ENCODE peak calls at places on chromosome 10, in ten cellular contexts. Q is ovary, C is transverse colon, Z is sigmoid colon, A is A549, Y is GM12878, R is K562, G is stomach, O is upper lobe of left lung, P is HepG2. M is an unnamed sample.

GRCh38 chr10:76350583-76350982 is 919.2 kb downstream of the LRMDA start:
- DNase-seq in Q (no peak), C (no peak), Z (no peak), A (no peak), Y (no peak), R (no peak), G (no peak), O (no peak), P (no peak), M (no peak)

GRCh38 chr10:133015321-133015720 is 72.4 kb upstream of the ADGRA1 start:
- DNase-seq in Q (no peak), C (no peak), Z (no peak), A (no peak), Y (no peak), R (no peak), G (no peak), O (peak; percentile 60), P (no peak), M (no peak)

GRCh38 chr10:99551158-99551557 is 18.4 kb downstream of the NKX2-3 start:
- DNase-seq in Q (no peak), C (peak; percentile 57), Z (peak; percentile 89), A (no peak), Y (no peak), R (no peak), G (no peak), O (no peak), P (no peak), M (no peak)

GRCh38 chr10:84114088-84114667 is 25.1 kb upstream of the GHITM start:
- DNase-seq in Q (no peak), C (no peak), Z (no peak), A (peak; percentile 14), Y (no peak), R (peak; percentile 30), G (no peak), O (no peak), P (peak; percentile 15), M (no peak)

GRCh38 chr10:12539350-12540164 is 190.2 kb downstream of the CAMK1D start:
- DNase-seq in Q (no peak), C (no peak), Z (no peak), A (no peak), Y (no peak), R (no peak), G (no peak), O (no peak), P (no peak), M (no peak)

GRCh38 chr10:9060314-9060713 is 1005.8 kb downstream of the GATA3 start:
- DNase-seq in Q (no peak), C (no peak), Z (no peak), A (no peak), Y (no peak), R (no peak), G (no peak), O (no peak), P (no peak), M (no peak)

GRCh38 chr10:70494536-70494935 is 16.0 kb downstream of the PALD1 start:
- DNase-seq in Q (no peak), C (no peak), Z (no peak), A (no peak), Y (no peak), R (no peak), G (no peak), O (no peak), P (no peak), M (no peak)

GRCh38 chr10:132909491-132910071 is 32.8 kb downstream of the CFAP46 start:
- DNase-seq in Q (no peak), C (no peak), Z (peak; percentile 59), A (no peak), Y (no peak), R (no peak), G (no peak), O (peak; percentile 78), P (no peak), M (no peak)

GRCh38 chr10:472241-472910 is 217.1 kb downstream of the DIP2C start:
- DNase-seq in Q (no peak), C (no peak), Z (no peak), A (no peak), Y (no peak), R (no peak), G (no peak), O (no peak), P (no peak), M (no peak)

GRCh38 chr10:60908896-60909295 is 35.1 kb downstream of the RHOBTB1 start:
- DNase-seq in Q (no peak), C (no peak), Z (no peak), A (no peak), Y (no peak), R (no peak), G (no peak), O (no peak), P (peak; percentile 30), M (no peak)

DNA sequence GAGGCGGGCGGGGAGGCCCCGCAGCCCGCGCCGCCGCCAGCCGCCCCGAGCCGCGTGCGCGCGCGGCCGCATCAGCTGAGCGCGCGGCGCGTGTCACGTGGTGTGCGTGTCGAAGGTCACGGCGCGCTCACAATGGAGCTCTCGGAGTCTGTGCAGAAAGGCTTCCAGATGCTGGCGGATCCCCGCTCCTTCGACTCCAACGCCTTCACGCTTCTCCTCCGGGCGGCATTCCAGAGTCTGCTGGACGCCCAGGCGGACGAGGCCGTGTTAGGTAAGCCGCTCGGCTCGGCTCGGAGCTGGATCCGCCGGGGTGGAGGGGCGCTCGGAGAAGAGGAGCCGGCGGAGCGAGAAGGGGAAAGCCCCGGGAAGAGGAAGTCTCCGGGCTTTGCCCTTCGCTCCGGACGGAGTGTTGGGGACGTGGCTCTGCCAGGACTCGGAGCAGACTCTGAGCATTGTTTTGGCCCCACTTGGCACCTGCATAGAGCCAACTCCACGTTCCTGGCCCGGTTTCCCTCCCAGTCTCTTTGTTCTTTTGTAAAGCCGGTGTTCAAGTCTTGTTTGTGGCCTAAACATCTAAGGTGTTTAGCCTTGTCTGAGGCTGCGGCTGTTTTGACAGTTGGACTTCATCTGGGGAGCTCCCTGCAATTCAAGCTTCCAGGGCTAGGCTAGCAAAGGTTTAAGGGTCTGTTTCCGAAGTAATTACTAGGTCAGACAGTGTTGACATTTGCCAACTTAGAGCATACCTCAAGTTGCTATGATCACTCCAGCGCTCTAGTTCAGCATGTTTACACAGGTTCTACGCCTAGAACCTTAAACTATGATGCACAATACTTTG is at the start of gene COMMD3:
- DNase-seq in Q (peak; percentile 92), C (peak; percentile 88), Z (peak; percentile 96), A (peak; percentile 87), Y (peak; percentile 40), R (peak; percentile 94), G (peak; percentile 87), O (peak; percentile 97), P (peak; percentile 58), M (peak; percentile 81)
- TF ChIP-seq POLR2A in Q (peak; percentile 54), C (peak; percentile 79), Z (peak; percentile 52), A (peak; percentile 94), Y (peak; percentile 94), R (peak; percentile 89), G (peak; percentile 45), O (peak; percentile 41), P (peak; percentile 90), M (peak; percentile 95)

GRCh38 chr10:129963831-129964501 is at the start of gene EBF3:
- DNase-seq in Q (peak; percentile 64), C (peak; percentile 44), Z (peak; percentile 84), A (peak; percentile 31), Y (no peak), R (peak; percentile 1), G (peak; percentile 50), O (peak; percentile 91), P (no peak), M (peak; percentile 85)
- TF ChIP-seq EP300 in Q (no peak), C (no peak), Z (no peak), A (no peak), Y (no peak), R (no peak), G (no peak), O (no peak), P (no peak), M (no peak)

DNA sequence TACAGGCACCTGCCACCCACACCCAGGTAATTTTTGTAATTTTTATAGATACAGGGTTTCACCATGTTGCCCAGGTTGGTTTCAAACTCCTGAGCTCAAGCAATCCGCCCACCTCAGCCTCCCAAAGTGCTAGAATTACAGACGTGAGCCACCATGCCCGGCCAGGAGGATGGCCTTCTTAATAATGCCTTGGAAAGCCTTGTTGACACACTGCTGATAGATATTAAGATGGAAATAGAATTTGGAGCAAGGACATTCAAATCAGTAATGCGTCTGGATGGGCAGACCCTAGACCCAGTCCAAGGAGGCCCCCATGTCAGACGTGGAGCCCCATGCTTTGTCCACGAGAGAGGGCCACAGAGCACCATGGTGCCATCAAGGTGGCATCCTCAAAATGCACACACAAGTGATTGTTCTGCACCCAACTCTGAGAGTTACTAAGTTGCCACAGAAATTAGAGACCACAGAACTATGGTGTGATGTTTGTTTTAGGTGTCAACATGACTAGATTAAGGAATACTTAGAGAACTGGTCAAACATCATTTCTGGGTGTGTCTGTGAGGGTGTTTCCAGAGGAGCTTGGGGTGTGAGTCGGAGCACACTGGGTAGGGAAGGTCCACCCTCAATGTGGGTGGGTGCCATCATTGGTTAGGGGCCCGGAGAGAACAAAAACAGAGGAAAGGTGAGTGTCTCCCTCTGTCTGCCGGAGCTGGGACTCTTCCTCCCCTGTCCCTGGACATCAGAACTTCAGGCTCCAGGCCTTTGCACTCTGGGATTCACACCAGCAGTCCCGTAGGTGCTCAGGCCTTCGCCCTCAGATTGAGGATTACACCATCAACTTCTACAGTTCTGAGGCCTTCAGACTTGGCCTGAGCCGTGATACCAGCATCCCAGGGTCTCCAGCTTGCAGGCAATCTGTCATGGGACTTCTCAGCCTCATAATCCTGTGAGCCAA is 34.5 kb downstream of the EBF3 start:
- DNase-seq in Q (no peak), C (no peak), Z (peak; percentile 28), A (no peak), Y (no peak), R (no peak), G (no peak), O (no peak), P (no peak), M (no peak)
- TF ChIP-seq CTCF in Q (no peak), C (no peak), Z (no peak), A (no peak), Y (peak; percentile 12), R (no peak), G (no peak), O (no peak), P (peak; percentile 23), M (no peak)

GRCh38 chr10:8048281-8049008 is 6.0 kb upstream of the GATA3 start:
- DNase-seq in Q (no peak), C (no peak), Z (no peak), A (no peak), Y (no peak), R (no peak), G (no peak), O (peak; percentile 56), P (no peak), M (no peak)

GRCh38 chr10:8049151-8049873 is 5.2 kb upstream of the GATA3 start:
- DNase-seq in Q (no peak), C (no peak), Z (no peak), A (peak; percentile 37), Y (no peak), R (no peak), G (no peak), O (peak; percentile 71), P (no peak), M (no peak)

GRCh38 chr10:8050561-8051108 is 3.9 kb upstream of the GATA3 start:
- DNase-seq in Q (no peak), C (no peak), Z (no peak), A (peak; percentile 78), Y (no peak), R (no peak), G (peak; percentile 42), O (peak; percentile 85), P (peak; percentile 93), M (no peak)

GRCh38 chr10:8051109-8051781 is 3.2 kb upstream of the GATA3 start:
- DNase-seq in Q (no peak), C (no peak), Z (no peak), A (no peak), Y (no peak), R (no peak), G (no peak), O (peak; percentile 82), P (no peak), M (no peak)

GRCh38 chr10:8049874-8050560 is 4.5 kb upstream of the GATA3 start:
- DNase-seq in Q (no peak), C (no peak), Z (no peak), A (peak; percentile 47), Y (no peak), R (no peak), G (no peak), O (peak; percentile 79), P (no peak), M (no peak)
- TF ChIP-seq POLR2A in Q (no peak), C (no peak), Z (no peak), A (no peak), Y (no peak), R (no peak), G (no peak), O (no peak), P (no peak), M (no peak)

M was measured in tibial nerve.